ENCODE peak calls at places on chromosomes 4 and X, in ten cellular contexts. J is prostate gland, R is uterus, E is IMR-90, Q is heart left ventricle, H is thyroid gland, U is suprapubic skin, F is sigmoid colon, L is ovary, I is right lobe of liver. O is an unnamed sample.

GRCh38 chr4:6452897-6453687 is 19.3 kb downstream of the PPP2R2C start:
- DNase-seq in J (no peak), R (no peak), E (no peak), Q (no peak), H (no peak), U (no peak), F (no peak), L (no peak), I (no peak), O (no peak)

GRCh38 chr4:19014594-19014993 is 993.0 kb upstream of the LCORL start:
- DNase-seq in J (no peak), R (no peak), E (no peak), Q (no peak), H (no peak), U (no peak), F (no peak), L (no peak), I (no peak), O (no peak)

GRCh38 chrX:141176586-141177451 is at the start of gene LDOC1:
- DNase-seq in J (peak), R (peak), E (peak), Q (peak), H (peak), U (peak), F (peak), L (peak), I (peak), O (peak)

GRCh38 chr4:20313237-20314030 is 61.7 kb downstream of the SLIT2 start:
- DNase-seq in J (no peak), R (no peak), E (no peak), Q (no peak), H (peak), U (no peak), F (no peak), L (no peak), I (no peak), O (peak)

GRCh38 chr4:141797966-141798365 is 161.6 kb downstream of the IL15 start:
- DNase-seq in J (no peak), R (no peak), E (peak), Q (no peak), H (no peak), U (no peak), F (no peak), L (no peak), I (no peak), O (no peak)

GRCh38 chr4:71400788-71401187 is 62.0 kb downstream of the SLC4A4 start:
- DNase-seq in J (no peak), R (no peak), E (no peak), Q (no peak), H (no peak), U (no peak), F (no peak), L (no peak), I (no peak), O (no peak)

GRCh38 chrX:154592505-154592904 is 7.6 kb downstream of the CTAG1A start:
- DNase-seq in J (no peak), R (no peak), E (no peak), Q (no peak), H (no peak), U (no peak), F (no peak), L (no peak), I (no peak), O (no peak)

GRCh38 chr4:81042578-81043365 is 12.3 kb downstream of the BMP3 start:
- DNase-seq in J (no peak), R (no peak), E (no peak), Q (no peak), H (no peak), U (no peak), F (no peak), L (no peak), I (no peak), O (no peak)

GRCh38 chr4:171985129-171985528 is 171.9 kb downstream of the GALNTL6 start:
- DNase-seq in J (no peak), R (no peak), E (no peak), Q (no peak), H (no peak), U (no peak), F (no peak), L (no peak), I (no peak), O (no peak)

GRCh38 chr4:84051728-84052127 is 447.4 kb downstream of the NKX6-1 start:
- DNase-seq in J (no peak), R (no peak), E (no peak), Q (no peak), H (no peak), U (no peak), F (no peak), L (no peak), I (no peak), O (no peak)

GRCh38 chr4:56134272-56134671 is 185.5 kb downstream of the CEP135 start:
- DNase-seq in J (no peak), R (no peak), E (peak), Q (peak), H (no peak), U (no peak), F (no peak), L (peak), I (no peak), O (peak)

GRCh38 chr4:182277402-182277801 is 34.2 kb downstream of the TENM3 start:
- DNase-seq in J (no peak), R (no peak), E (peak), Q (no peak), H (no peak), U (no peak), F (no peak), L (no peak), I (no peak), O (no peak)

GRCh38 chr4:165865995-165866650 is 6.9 kb upstream of the TLL1 start:
- DNase-seq in J (no peak), R (no peak), E (no peak), Q (no peak), H (no peak), U (no peak), F (no peak), L (no peak), I (no peak), O (no peak)

GRCh38 chr4:140069068-140069467 is 84.9 kb downstream of the MAML3 start:
- DNase-seq in J (no peak), R (peak), E (peak), Q (peak), H (no peak), U (no peak), F (no peak), L (no peak), I (no peak), O (no peak)

GRCh38 chr4:125191252-125191651 is 123.5 kb upstream of the FAT4 start:
- DNase-seq in J (no peak), R (no peak), E (peak), Q (no peak), H (no peak), U (no peak), F (no peak), L (no peak), I (no peak), O (no peak)

GRCh38 chr4:76526585-76526990 is 91.6 kb downstream of the SHROOM3 start:
- DNase-seq in J (peak), R (no peak), E (no peak), Q (no peak), H (peak), U (no peak), F (no peak), L (no peak), I (no peak), O (peak)

GRCh38 chr4:25123236-25123635 is 37.0 kb downstream of the SEPSECS start:
- DNase-seq in J (no peak), R (no peak), E (no peak), Q (no peak), H (no peak), U (no peak), F (no peak), L (no peak), I (no peak), O (no peak)

GRCh38 chrX:48896611-48897011 is 957 bp downstream of the TIMM17B start:
- DNase-seq in J (no peak), R (no peak), E (no peak), Q (no peak), H (no peak), U (peak), F (no peak), L (no peak), I (no peak), O (no peak)

GRCh38 chr4:87932718-87933136 is 42.8 kb upstream of the SPP1 start:
- DNase-seq in J (no peak), R (no peak), E (no peak), Q (no peak), H (no peak), U (no peak), F (no peak), L (no peak), I (no peak), O (no peak)

GRCh38 chr4:185227131-185227551 is 17.7 kb downstream of the SNX25 start:
- DNase-seq in J (no peak), R (no peak), E (peak), Q (no peak), H (peak), U (no peak), F (no peak), L (no peak), I (no peak), O (peak)

GRCh38 chrX:118823263-118824172 is at the start of gene ZCCHC12:
- DNase-seq in J (peak), R (peak), E (peak), Q (peak), H (peak), U (no peak), F (peak), L (peak), I (no peak), O (peak)

GRCh38 chrX:13412208-13412600 is 92.4 kb upstream of the ATXN3L start:
- DNase-seq in J (no peak), R (no peak), E (no peak), Q (no peak), H (no peak), U (no peak), F (no peak), L (no peak), I (no peak), O (no peak)

GRCh38 chr4:111556141-111556781 is 589.0 kb upstream of the FAM241A start:
- DNase-seq in J (no peak), R (no peak), E (peak), Q (no peak), H (no peak), U (no peak), F (no peak), L (no peak), I (no peak), O (no peak)

GRCh38 chrX:133191739-133192039 is 26.5 kb downstream of the TFDP3 start:
- DNase-seq in J (no peak), R (no peak), E (no peak), Q (no peak), H (no peak), U (no peak), F (no peak), L (no peak), I (no peak), O (no peak)

GRCh38 chr4:80092088-80092487 is 19.1 kb upstream of the ANTXR2 start:
- DNase-seq in J (no peak), R (no peak), E (no peak), Q (no peak), H (no peak), U (no peak), F (no peak), L (no peak), I (no peak), O (no peak)

GRCh38 chr4:153402366-153402765 is 57.9 kb downstream of the MND1 start:
- DNase-seq in J (no peak), R (no peak), E (no peak), Q (no peak), H (no peak), U (no peak), F (no peak), L (no peak), I (no peak), O (no peak)

GRCh38 chr4:98682719-98683118 is 24.3 kb upstream of the TSPAN5 start:
- DNase-seq in J (no peak), R (no peak), E (peak), Q (no peak), H (no peak), U (no peak), F (no peak), L (no peak), I (no peak), O (no peak)

GRCh38 chr4:3521621-3522325 is 10.4 kb downstream of the LRPAP1 start:
- DNase-seq in J (no peak), R (no peak), E (no peak), Q (no peak), H (no peak), U (no peak), F (peak), L (no peak), I (peak), O (no peak)

GRCh38 chrX:53190363-53190960 is 34.5 kb downstream of the KDM5C start:
- DNase-seq in J (no peak), R (no peak), E (no peak), Q (no peak), H (no peak), U (no peak), F (no peak), L (no peak), I (no peak), O (no peak)

GRCh38 chr4:12697970-12698369 is 786.2 kb downstream of the RAB28 start:
- DNase-seq in J (no peak), R (no peak), E (no peak), Q (no peak), H (no peak), U (no peak), F (no peak), L (no peak), I (no peak), O (no peak)

GRCh38 chr4:105227054-105227453 is 80.4 kb downstream of the TET2 start:
- DNase-seq in J (no peak), R (no peak), E (no peak), Q (no peak), H (no peak), U (no peak), F (no peak), L (no peak), I (no peak), O (no peak)

DNA sequence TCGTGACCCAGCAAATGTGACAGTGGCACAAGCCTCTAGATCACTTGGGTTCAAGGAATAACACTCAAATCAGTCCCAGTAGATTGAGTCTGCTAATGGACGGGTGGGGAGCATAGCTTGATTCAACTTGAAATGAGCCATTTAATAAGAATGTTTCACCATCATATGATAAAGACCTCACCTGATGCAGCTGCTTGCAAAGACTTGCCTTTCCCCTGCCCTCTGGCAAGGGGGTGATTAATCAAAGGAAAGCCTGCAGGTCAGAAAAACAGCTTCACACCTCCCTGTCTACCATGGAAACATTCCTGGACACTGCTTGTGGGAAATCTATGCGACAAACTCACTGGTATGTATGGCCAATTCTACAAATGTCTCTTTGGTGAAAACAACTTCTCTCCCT is 54.5 kb downstream of the CD99L2 start:
- DNase-seq in J (no peak), R (no peak), E (no peak), Q (no peak), H (no peak), U (no peak), F (no peak), L (no peak), I (no peak), O (no peak)
- H3K27ac ChIP-seq in J (no peak), R (no peak), E (no peak), Q (no peak), H (no peak), U (no peak), F (no peak), L (no peak), I (no peak), O (no peak)

GRCh38 chr4:4853371-4853823 is 6.1 kb upstream of the MSX1 start:
- DNase-seq in J (no peak), R (no peak), E (no peak), Q (peak), H (no peak), U (no peak), F (peak), L (no peak), I (no peak), O (no peak)
- H3K4me3 ChIP-seq in J (peak), R (peak), E (peak), Q (peak), H (peak), U (peak), F (peak), L (peak), I (no peak), O (no peak)

DNA sequence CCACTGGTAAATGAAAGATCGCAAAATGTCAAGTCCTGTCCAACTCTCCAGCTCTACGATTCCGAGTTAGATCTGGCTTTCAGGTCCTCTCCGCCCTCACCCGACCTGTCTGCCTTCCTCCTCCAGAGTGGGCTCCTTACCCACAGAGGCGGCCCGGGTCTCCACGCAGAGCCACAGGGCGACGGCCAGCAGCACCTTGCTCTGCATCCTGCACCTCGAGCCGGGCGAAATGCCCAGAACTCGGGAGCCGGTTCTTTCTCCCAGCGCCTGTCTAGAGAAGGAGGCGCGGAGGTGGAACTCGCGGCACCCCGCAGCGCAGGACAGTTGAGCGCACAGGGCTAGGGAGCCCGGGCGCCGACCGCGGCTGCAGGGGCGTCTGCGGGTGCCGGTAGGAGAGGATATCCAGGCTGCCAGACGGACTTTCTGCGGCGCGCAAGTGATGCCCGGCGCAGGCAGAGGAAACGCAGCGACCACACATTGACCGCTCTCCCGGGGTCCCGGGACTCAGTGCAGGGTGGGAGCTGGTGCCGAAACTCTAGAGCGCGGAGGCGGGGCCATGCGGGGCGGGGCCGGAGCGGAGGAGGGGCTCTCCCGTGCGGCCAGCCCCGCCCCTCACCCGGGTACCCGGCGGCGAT is at the start of gene KDR:
- DNase-seq in J (peak), R (peak), E (no peak), Q (peak), H (peak), U (peak), F (no peak), L (peak), I (peak), O (no peak)
- TF ChIP-seq POLR2A in J (peak), R (peak), E (no peak), Q (no peak), H (no peak), U (no peak), F (no peak), L (peak), I (peak), O (no peak)

GRCh38 chr4:65791111-65791806 is 121.0 kb upstream of the EPHA5 start:
- DNase-seq in J (no peak), R (no peak), E (no peak), Q (no peak), H (no peak), U (no peak), F (no peak), L (no peak), I (no peak), O (no peak)

GRCh38 chr4:65789341-65789740 is 119.1 kb upstream of the EPHA5 start:
- DNase-seq in J (no peak), R (no peak), E (no peak), Q (no peak), H (no peak), U (no peak), F (no peak), L (no peak), I (no peak), O (no peak)

GRCh38 chr4:65789850-65790249 is 119.6 kb upstream of the EPHA5 start:
- DNase-seq in J (no peak), R (no peak), E (no peak), Q (no peak), H (no peak), U (no peak), F (no peak), L (no peak), I (no peak), O (no peak)

GRCh38 chr4:65791807-65792308 is 121.6 kb upstream of the EPHA5 start:
- DNase-seq in J (no peak), R (no peak), E (no peak), Q (no peak), H (no peak), U (no peak), F (no peak), L (no peak), I (no peak), O (no peak)
- H3K27ac ChIP-seq in J (no peak), R (no peak), E (no peak), Q (no peak), H (no peak), U (no peak), F (no peak), L (no peak), I (no peak), O (no peak)

DNA sequence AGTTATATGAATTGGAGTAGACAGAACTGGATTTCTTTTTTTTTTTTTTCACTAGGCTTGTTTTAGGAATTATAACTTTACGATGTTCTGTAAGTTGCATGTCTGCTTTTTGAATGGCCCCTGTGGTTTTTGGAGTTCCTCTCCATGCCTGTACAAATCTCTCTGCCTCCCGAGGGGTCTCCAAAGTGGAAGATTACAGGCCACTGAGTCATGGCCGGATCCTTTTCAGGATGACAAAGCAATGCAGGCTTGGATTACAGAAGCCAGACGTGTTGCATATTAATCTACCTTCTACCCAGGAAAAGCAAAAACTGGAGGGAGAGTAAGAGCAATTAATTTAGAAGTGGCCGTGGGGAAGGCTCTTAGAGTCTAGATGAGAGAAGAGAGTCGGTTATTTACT is 226.3 kb downstream of the SHOX start:
- DNase-seq in J (no peak), R (no peak), E (no peak), Q (no peak), H (no peak), U (no peak), F (no peak), L (no peak), I (no peak), O (no peak)
- H3K4me3 ChIP-seq in J (no peak), R (no peak), E (no peak), Q (no peak), H (no peak), U (no peak), F (no peak), L (no peak), I (no peak), O (no peak)

DNA sequence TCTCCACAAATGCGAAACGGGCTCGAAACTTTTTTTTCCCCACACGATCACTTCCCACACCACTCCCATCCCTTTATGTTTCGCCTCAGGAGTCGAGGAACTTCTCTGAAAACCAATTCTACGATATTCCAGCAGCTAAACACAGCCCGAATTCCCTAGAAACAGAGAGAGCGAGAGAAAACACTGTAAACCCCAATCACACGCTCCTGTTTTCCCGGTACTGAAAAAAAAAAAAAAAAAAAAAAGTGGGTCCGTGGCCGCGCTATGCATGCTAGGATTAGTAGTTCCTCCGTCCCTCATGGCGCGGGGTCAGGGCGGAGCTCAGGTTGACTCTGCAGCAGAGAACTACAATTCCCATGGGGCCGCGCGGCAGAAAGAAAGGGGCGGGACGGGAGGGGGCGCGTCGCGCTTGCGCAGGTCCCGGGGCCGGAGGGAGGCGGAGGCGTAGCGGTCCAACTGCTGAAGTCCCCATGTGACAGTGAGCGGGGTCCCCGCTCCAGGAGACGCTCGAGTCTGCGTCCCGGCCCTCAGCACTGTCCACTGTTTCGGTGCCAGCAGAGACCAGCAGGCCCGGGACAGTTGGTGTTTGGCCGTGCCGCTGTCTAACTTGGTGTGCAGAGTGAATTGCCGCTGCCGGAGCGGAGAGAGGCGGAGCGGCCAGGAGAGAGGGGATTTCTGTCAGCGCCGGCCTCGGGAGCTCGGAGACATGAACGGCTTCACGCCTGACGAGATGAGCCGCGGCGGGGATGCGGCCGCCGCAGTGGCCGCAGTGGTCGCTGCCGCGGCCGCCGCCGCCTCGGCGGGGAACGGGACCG is at the start of gene SAP30:
- DNase-seq in J (peak), R (peak), E (peak), Q (peak), H (peak), U (peak), F (peak), L (peak), I (peak), O (peak)
- TF ChIP-seq POLR2A in J (peak), R (peak), E (peak), Q (peak), H (peak), U (no peak), F (peak), L (peak), I (peak), O (peak)